ENCODE peak calls at places on chromosomes 12 and 14, in six cellular contexts. One of them, this sample, is unnamed.

GRCh38 chr12:117014342-117014887 is 84.8 kb downstream of the TESC start:
- DNase-seq in mucosa of gallbladder: no peak
- DNase-seq in stimulated activated CD4-positive, alpha-beta T cell treated with anti-CD3 and anti-CD28 coated beads, Interleukin-2, amount 100 ng/mL, for 24 hours: no peak
- DNase-seq in cardiac fibroblast: no peak
- DNase-seq in foreskin melanocyte: no peak
- DNase-seq in head of caudate nucleus: no peak
- DNase-seq in this sample: no peak

GRCh38 chr12:54259194-54260011 is 20.5 kb downstream of the CBX5 start:
- DNase-seq in mucosa of gallbladder: peak
- DNase-seq in stimulated activated CD4-positive, alpha-beta T cell treated with anti-CD3 and anti-CD28 coated beads, Interleukin-2, amount 100 ng/mL, for 24 hours: peak
- DNase-seq in cardiac fibroblast: peak
- DNase-seq in foreskin melanocyte: peak
- DNase-seq in head of caudate nucleus: peak
- DNase-seq in this sample: peak

GRCh38 chr14:88029500-88029899 is 24.6 kb downstream of the GPR65 start:
- DNase-seq in mucosa of gallbladder: no peak
- DNase-seq in stimulated activated CD4-positive, alpha-beta T cell treated with anti-CD3 and anti-CD28 coated beads, Interleukin-2, amount 100 ng/mL, for 24 hours: no peak
- DNase-seq in cardiac fibroblast: no peak
- DNase-seq in foreskin melanocyte: no peak
- DNase-seq in head of caudate nucleus: no peak
- DNase-seq in this sample: no peak

GRCh38 chr14:75934998-75935628 is 46.7 kb downstream of the TGFB3 start:
- DNase-seq in mucosa of gallbladder: no peak
- DNase-seq in stimulated activated CD4-positive, alpha-beta T cell treated with anti-CD3 and anti-CD28 coated beads, Interleukin-2, amount 100 ng/mL, for 24 hours: no peak
- DNase-seq in cardiac fibroblast: no peak
- DNase-seq in foreskin melanocyte: no peak
- DNase-seq in head of caudate nucleus: peak
- DNase-seq in this sample: no peak

GRCh38 chr12:67220065-67220464 is 49.1 kb upstream of the CAND1 start:
- DNase-seq in mucosa of gallbladder: no peak
- DNase-seq in stimulated activated CD4-positive, alpha-beta T cell treated with anti-CD3 and anti-CD28 coated beads, Interleukin-2, amount 100 ng/mL, for 24 hours: no peak
- DNase-seq in cardiac fibroblast: no peak
- DNase-seq in foreskin melanocyte: no peak
- DNase-seq in head of caudate nucleus: no peak
- DNase-seq in this sample: no peak

GRCh38 chr14:69079188-69079742 is 73.7 kb downstream of the DCAF5 start:
- DNase-seq in mucosa of gallbladder: no peak
- DNase-seq in stimulated activated CD4-positive, alpha-beta T cell treated with anti-CD3 and anti-CD28 coated beads, Interleukin-2, amount 100 ng/mL, for 24 hours: no peak
- DNase-seq in cardiac fibroblast: peak
- DNase-seq in foreskin melanocyte: peak
- DNase-seq in head of caudate nucleus: no peak
- DNase-seq in this sample: peak

GRCh38 chr12:8449293-8449944 is 6.3 kb upstream of the CLEC6A start:
- DNase-seq in mucosa of gallbladder: no peak
- DNase-seq in stimulated activated CD4-positive, alpha-beta T cell treated with anti-CD3 and anti-CD28 coated beads, Interleukin-2, amount 100 ng/mL, for 24 hours: no peak
- DNase-seq in cardiac fibroblast: no peak
- DNase-seq in foreskin melanocyte: no peak
- DNase-seq in head of caudate nucleus: no peak
- DNase-seq in this sample: no peak

GRCh38 chr14:53850714-53851296 is 105.8 kb downstream of the BMP4 start:
- DNase-seq in mucosa of gallbladder: no peak
- DNase-seq in stimulated activated CD4-positive, alpha-beta T cell treated with anti-CD3 and anti-CD28 coated beads, Interleukin-2, amount 100 ng/mL, for 24 hours: no peak
- DNase-seq in cardiac fibroblast: peak
- DNase-seq in foreskin melanocyte: no peak
- DNase-seq in head of caudate nucleus: no peak
- DNase-seq in this sample: peak

GRCh38 chr14:99009875-99010274 is 262.1 kb downstream of the BCL11B start:
- DNase-seq in mucosa of gallbladder: no peak
- DNase-seq in stimulated activated CD4-positive, alpha-beta T cell treated with anti-CD3 and anti-CD28 coated beads, Interleukin-2, amount 100 ng/mL, for 24 hours: no peak
- DNase-seq in cardiac fibroblast: no peak
- DNase-seq in foreskin melanocyte: no peak
- DNase-seq in head of caudate nucleus: no peak
- DNase-seq in this sample: no peak

GRCh38 chr12:98002887-98003493 is 512.4 kb upstream of the TMPO start:
- DNase-seq in mucosa of gallbladder: peak
- DNase-seq in stimulated activated CD4-positive, alpha-beta T cell treated with anti-CD3 and anti-CD28 coated beads, Interleukin-2, amount 100 ng/mL, for 24 hours: peak
- DNase-seq in cardiac fibroblast: peak
- DNase-seq in foreskin melanocyte: peak
- DNase-seq in head of caudate nucleus: no peak
- DNase-seq in this sample: no peak

GRCh38 chr14:103808403-103809001 is 38.9 kb downstream of the PPP1R13B start:
- DNase-seq in mucosa of gallbladder: peak
- DNase-seq in stimulated activated CD4-positive, alpha-beta T cell treated with anti-CD3 and anti-CD28 coated beads, Interleukin-2, amount 100 ng/mL, for 24 hours: peak
- DNase-seq in cardiac fibroblast: peak
- DNase-seq in foreskin melanocyte: peak
- DNase-seq in head of caudate nucleus: peak
- DNase-seq in this sample: peak

GRCh38 chr14:61252354-61253063 is 28.6 kb downstream of the TMEM30B start:
- DNase-seq in mucosa of gallbladder: peak
- DNase-seq in stimulated activated CD4-positive, alpha-beta T cell treated with anti-CD3 and anti-CD28 coated beads, Interleukin-2, amount 100 ng/mL, for 24 hours: peak
- DNase-seq in cardiac fibroblast: peak
- DNase-seq in foreskin melanocyte: peak
- DNase-seq in head of caudate nucleus: peak
- DNase-seq in this sample: peak

GRCh38 chr14:53217283-53217994 is 64.3 kb upstream of the DDHD1 start:
- DNase-seq in mucosa of gallbladder: peak
- DNase-seq in stimulated activated CD4-positive, alpha-beta T cell treated with anti-CD3 and anti-CD28 coated beads, Interleukin-2, amount 100 ng/mL, for 24 hours: peak
- DNase-seq in cardiac fibroblast: peak
- DNase-seq in foreskin melanocyte: peak
- DNase-seq in head of caudate nucleus: peak
- DNase-seq in this sample: peak

GRCh38 chr14:69891422-69891821 is 12.2 kb downstream of the SMOC1 start:
- DNase-seq in mucosa of gallbladder: no peak
- DNase-seq in stimulated activated CD4-positive, alpha-beta T cell treated with anti-CD3 and anti-CD28 coated beads, Interleukin-2, amount 100 ng/mL, for 24 hours: no peak
- DNase-seq in cardiac fibroblast: no peak
- DNase-seq in foreskin melanocyte: no peak
- DNase-seq in head of caudate nucleus: peak
- DNase-seq in this sample: no peak

GRCh38 chr12:5656836-5657235 is 224.9 kb downstream of the NTF3 start:
- DNase-seq in mucosa of gallbladder: no peak
- DNase-seq in stimulated activated CD4-positive, alpha-beta T cell treated with anti-CD3 and anti-CD28 coated beads, Interleukin-2, amount 100 ng/mL, for 24 hours: no peak
- DNase-seq in cardiac fibroblast: no peak
- DNase-seq in foreskin melanocyte: no peak
- DNase-seq in head of caudate nucleus: no peak
- DNase-seq in this sample: no peak

GRCh38 chr12:104138747-104139186 is 757 bp upstream of the NFYB start:
- DNase-seq in mucosa of gallbladder: no peak
- DNase-seq in stimulated activated CD4-positive, alpha-beta T cell treated with anti-CD3 and anti-CD28 coated beads, Interleukin-2, amount 100 ng/mL, for 24 hours: no peak
- DNase-seq in cardiac fibroblast: no peak
- DNase-seq in foreskin melanocyte: no peak
- DNase-seq in head of caudate nucleus: peak
- DNase-seq in this sample: no peak

GRCh38 chr12:92363295-92364146 is 217.9 kb upstream of the BTG1 start:
- DNase-seq in mucosa of gallbladder: peak
- DNase-seq in stimulated activated CD4-positive, alpha-beta T cell treated with anti-CD3 and anti-CD28 coated beads, Interleukin-2, amount 100 ng/mL, for 24 hours: peak
- DNase-seq in cardiac fibroblast: peak
- DNase-seq in foreskin melanocyte: peak
- DNase-seq in head of caudate nucleus: peak
- DNase-seq in this sample: no peak